ENCODE peak calls at places on chromosome 5, in four cellular contexts. D is K562, M is GM12878, A is WTC11. X is an unnamed sample.

GRCh38 chr5:124847907-124848306 is 101.5 kb upstream of the ZNF608 start:
- DNase-seq in M (no peak), D (no peak), A (no peak), X (no peak)

GRCh38 chr5:75574791-75575190 is 36.5 kb upstream of the ANKDD1B start:
- DNase-seq in M (no peak), D (no peak), A (no peak), X (no peak)

GRCh38 chr5:88145603-88146467 is 122.8 kb downstream of the TMEM161B start:
- DNase-seq in M (no peak), A (peak; percentile 41), D (no peak), X (peak; percentile 14)

GRCh38 chr5:14678773-14679334 is 14.3 kb downstream of the OTULIN start:
- DNase-seq in M (no peak), A (no peak), D (no peak), X (no peak)

GRCh38 chr5:176798949-176799348 is 11.4 kb upstream of the UNC5A start:
- DNase-seq in M (no peak), D (no peak), A (no peak), X (no peak)

GRCh38 chr5:95718203-95718602 is 12.9 kb upstream of the RHOBTB3 start:
- DNase-seq in D (no peak), A (no peak), M (peak; percentile 84), X (no peak)

GRCh38 chr5:77208507-77209163 is 1.8 kb upstream of the PDE8B start:
- DNase-seq in M (no peak), D (no peak), A (no peak), X (no peak)

GRCh38 chr5:14793851-14794250 is 77.7 kb downstream of the ANKH start:
- DNase-seq in M (no peak), D (no peak), A (no peak), X (no peak)

GRCh38 chr5:75331095-75332090 is 5.6 kb upstream of the HMGCR start:
- DNase-seq in A (no peak), M (no peak), D (no peak), X (peak; percentile 93)

GRCh38 chr5:78377056-78377717 is 16.8 kb downstream of the SCAMP1 start:
- DNase-seq in D (no peak), M (no peak), A (no peak), X (no peak)

GRCh38 chr5:119355244-119355635 is 579 bp upstream of the TNFAIP8 start:
- DNase-seq in A (peak; percentile 60), M (no peak), D (no peak), X (peak; percentile 43)

GRCh38 chr5:143188083-143188482 is 215.4 kb downstream of the NR3C1 start:
- DNase-seq in A (no peak), D (no peak), M (no peak), X (no peak)

GRCh38 chr5:14108170-14108996 is 34.8 kb upstream of the TRIO start:
- DNase-seq in A (peak; percentile 69), D (peak; percentile 81), M (peak; percentile 44), X (peak; percentile 54)

GRCh38 chr5:168803541-168803940 is 224.4 kb upstream of the PANK3 start:
- DNase-seq in A (no peak), D (no peak), M (no peak), X (no peak)

GRCh38 chr5:141734501-141735231 is 52.6 kb upstream of the ARAP3 start:
- DNase-seq in A (peak; percentile 85), D (peak; percentile 55), M (no peak), X (no peak)

GRCh38 chr5:112689510-112689909 is 48.2 kb upstream of the APC start:
- DNase-seq in A (no peak), D (no peak), M (no peak), X (no peak)

GRCh38 chr5:157335534-157336422 is 69.9 kb downstream of the CYFIP2 start:
- DNase-seq in A (no peak), M (no peak), D (no peak), X (no peak)

GRCh38 chr5:81513982-81514381 is 120.0 kb upstream of the ACOT12 start:
- DNase-seq in M (no peak), D (no peak), A (no peak), X (no peak)

GRCh38 chr5:42808888-42809611 is 2.6 kb downstream of the SELENOP start:
- DNase-seq in D (no peak), A (no peak), M (no peak), X (no peak)

GRCh38 chr5:74665823-74666222 is 19.2 kb upstream of the HEXB start:
- DNase-seq in A (no peak), D (no peak), M (no peak), X (no peak)

GRCh38 chr5:180140627-180141006 is 68.4 kb downstream of the RASGEF1C start:
- DNase-seq in M (no peak), D (no peak), A (no peak), X (no peak)

GRCh38 chr5:66718374-66718977 is 122.3 kb downstream of the MAST4 start:
- DNase-seq in M (no peak), A (no peak), D (no peak), X (no peak)

GRCh38 chr5:9015250-9015936 is 530.5 kb downstream of the SEMA5A start:
- DNase-seq in A (no peak), M (no peak), D (no peak), X (no peak)

GRCh38 chr5:89053547-89053946 is 170.6 kb upstream of the MEF2C start:
- DNase-seq in M (no peak), D (no peak), A (no peak), X (no peak)

GRCh38 chr5:163614787-163615186 is 109.4 kb downstream of the MAT2B start:
- DNase-seq in M (no peak), D (no peak), A (no peak), X (no peak)

GRCh38 chr5:170179626-170180025 is 53.2 kb upstream of the C5orf58 start:
- DNase-seq in D (no peak), A (no peak), M (no peak), X (no peak)

GRCh38 chr5:32027717-32028321 is 146.3 kb downstream of the GOLPH3 start:
- DNase-seq in M (no peak), D (no peak), A (no peak), X (peak; percentile 39)

GRCh38 chr5:112626079-112626478 is 111.6 kb upstream of the APC start:
- DNase-seq in M (no peak), D (no peak), A (no peak), X (no peak)

GRCh38 chr5:33649801-33650482 is 209.2 kb downstream of the TARS1 start:
- DNase-seq in A (no peak), D (no peak), M (no peak), X (no peak)

GRCh38 chr5:39040875-39041274 is 33.3 kb downstream of the RICTOR start:
- DNase-seq in A (no peak), D (no peak), M (no peak), X (no peak)

GRCh38 chr5:127705120-127705892 is 2.1 kb downstream of the CCDC192 start:
- DNase-seq in D (peak; percentile 17), M (no peak), A (no peak), X (no peak)

GRCh38 chr5:125455041-125455440 is 708.6 kb upstream of the ZNF608 start:
- DNase-seq in M (no peak), D (no peak), A (no peak), X (no peak)

GRCh38 chr5:121350493-121350892 is 501.2 kb upstream of the FTMT start:
- DNase-seq in D (no peak), M (no peak), A (no peak), X (no peak)

GRCh38 chr5:132264546-132265335 is 7.2 kb downstream of the PDLIM4 start:
- DNase-seq in A (no peak), D (no peak), M (no peak), X (no peak)

GRCh38 chr5:132261881-132262845 is 4.7 kb downstream of the PDLIM4 start:
- DNase-seq in M (no peak), A (no peak), D (no peak), X (no peak)

GRCh38 chr5:132263548-132264261 is 6.2 kb downstream of the PDLIM4 start:
- DNase-seq in A (no peak), M (no peak), D (peak; percentile 65), X (no peak)

GRCh38 chr5:132260714-132261615 is 3.5 kb downstream of the PDLIM4 start:
- DNase-seq in A (no peak), D (peak; percentile 54), M (peak; percentile 61), X (no peak)

GRCh38 chr5:132262882-132263547 is 5.5 kb downstream of the PDLIM4 start:
- DNase-seq in D (no peak), A (no peak), M (no peak), X (no peak)
- TF ChIP-seq TCF7 in D (no peak), A (no peak), M (no peak), X (no peak)

DNA sequence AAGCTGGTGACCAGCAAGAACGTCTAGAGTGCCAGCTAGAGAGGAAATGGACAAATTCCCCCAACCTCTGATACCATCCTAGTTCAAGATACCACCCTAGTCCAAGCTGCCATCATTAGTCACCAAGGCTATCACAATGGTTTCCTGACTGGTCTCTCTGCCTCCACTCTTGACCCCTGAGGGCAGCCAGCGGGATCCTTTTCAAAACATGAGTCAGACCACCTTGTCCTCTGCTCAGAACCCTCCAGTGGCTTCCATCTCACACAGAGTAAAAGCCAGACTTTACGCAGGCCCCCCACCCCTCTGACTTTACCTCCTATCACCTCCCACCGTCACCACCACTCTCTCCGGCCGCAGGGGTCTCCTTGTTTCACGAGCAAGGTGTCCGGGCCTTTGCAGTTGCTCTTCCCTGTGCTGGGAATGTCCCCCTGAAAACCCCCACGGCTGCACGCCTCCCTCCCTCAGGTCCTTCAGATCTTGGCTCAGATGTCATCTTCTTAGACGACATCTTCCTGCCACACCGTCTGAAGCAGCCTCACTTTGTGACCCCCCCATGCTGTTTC is 42.2 kb upstream of the FBXW11 start:
- DNase-seq in D (no peak), A (no peak), M (no peak), X (no peak)
- TF ChIP-seq TCF7 in D (no peak), A (no peak), M (no peak), X (no peak)

GRCh38 chr5:171842006-171842776 is 56.6 kb downstream of the SMIM23 start:
- DNase-seq in D (peak; percentile 22), A (no peak), M (no peak), X (no peak)

GRCh38 chr5:171838066-171838465 is 52.4 kb downstream of the SMIM23 start:
- DNase-seq in M (no peak), D (no peak), A (no peak), X (no peak)

GRCh38 chr5:171840701-171841522 is 55.3 kb downstream of the SMIM23 start:
- DNase-seq in M (no peak), D (peak; percentile 30), A (no peak), X (no peak)

GRCh38 chr5:171839112-171839511 is 53.5 kb downstream of the SMIM23 start:
- DNase-seq in D (no peak), M (no peak), A (no peak), X (no peak)

DNA sequence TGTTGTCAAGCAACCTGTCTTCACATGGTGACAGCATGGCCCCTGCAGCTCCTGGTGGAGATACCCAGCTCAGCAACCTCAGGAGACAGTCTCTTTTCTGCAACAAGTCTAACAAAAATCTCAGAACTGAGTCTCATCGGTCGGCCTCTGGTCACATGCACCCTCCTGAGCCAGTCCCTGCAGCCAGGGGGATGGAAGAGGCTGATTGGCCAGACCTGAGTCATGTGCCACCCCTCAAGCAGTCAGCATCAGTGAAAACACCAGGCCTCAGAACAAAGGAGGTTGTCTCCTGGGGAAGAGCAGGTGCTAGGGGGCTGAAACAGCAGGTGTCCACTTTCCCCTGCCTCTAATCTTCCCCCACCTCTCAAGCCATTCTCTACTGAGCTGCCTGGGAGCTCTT is 54.4 kb downstream of the SMIM23 start:
- DNase-seq in D (peak; percentile 46), M (no peak), A (no peak), X (no peak)
- TF ChIP-seq TCF7 in D (no peak), M (no peak), A (no peak), X (no peak)

DNA sequence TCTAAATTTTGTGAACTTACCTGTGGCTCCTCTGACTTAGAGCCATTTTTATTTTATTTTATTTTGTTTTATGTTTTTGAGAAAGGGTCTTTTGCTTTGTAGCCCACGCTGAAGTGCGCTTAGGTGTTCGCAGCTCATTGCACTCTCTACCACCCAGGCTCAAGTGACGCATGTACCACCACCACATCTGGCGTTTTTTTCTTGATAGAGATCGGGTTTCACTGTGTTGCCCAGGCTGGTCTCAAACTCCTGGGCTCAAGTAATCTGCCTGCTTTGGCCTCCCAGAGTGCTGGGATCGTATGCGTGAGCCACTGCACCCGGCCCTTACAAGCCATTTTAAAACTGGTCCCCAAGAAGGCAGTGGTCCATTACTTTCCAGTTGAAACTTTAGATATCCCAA is 18.5 kb downstream of the MATR3 start:
- DNase-seq in M (no peak), D (no peak), A (no peak), X (no peak)
- TF ChIP-seq TCF7 in M (no peak), D (no peak), A (no peak), X (no peak)